ENCODE peak calls at places on chromosome 6, in six cellular contexts. One of them, this sample, is unnamed.

GRCh38 chr6:112144145-112144926 is 56.9 kb downstream of the FAM229B start:
- DNase-seq in iris pigment epithelial cell: no peak
- DNase-seq in CD4-positive, alpha-beta T cell: no peak
- DNase-seq in stomach: no peak
- DNase-seq in NCI-H460: no peak
- DNase-seq in fibroblast of lung: no peak
- DNase-seq in this sample: no peak

GRCh38 chr6:16335176-16335575 is 96.8 kb downstream of the GMPR start:
- DNase-seq in iris pigment epithelial cell: no peak
- DNase-seq in CD4-positive, alpha-beta T cell: no peak
- DNase-seq in stomach: no peak
- DNase-seq in NCI-H460: no peak
- DNase-seq in fibroblast of lung: no peak
- DNase-seq in this sample: no peak

GRCh38 chr6:111727798-111728197 is 122.1 kb upstream of the TRAF3IP2 start:
- DNase-seq in iris pigment epithelial cell: peak; percentile 29
- DNase-seq in CD4-positive, alpha-beta T cell: no peak
- DNase-seq in stomach: no peak
- DNase-seq in NCI-H460: peak; percentile 7
- DNase-seq in fibroblast of lung: peak; percentile 68
- DNase-seq in this sample: no peak

GRCh38 chr6:23890543-23891227 is 235.3 kb upstream of the NRSN1 start:
- DNase-seq in iris pigment epithelial cell: peak; percentile 76
- DNase-seq in CD4-positive, alpha-beta T cell: no peak
- DNase-seq in stomach: no peak
- DNase-seq in NCI-H460: no peak
- DNase-seq in fibroblast of lung: peak; percentile 8
- DNase-seq in this sample: no peak

GRCh38 chr6:111918825-111919224 is 45.6 kb upstream of the FYN start:
- DNase-seq in iris pigment epithelial cell: peak; percentile 53
- DNase-seq in CD4-positive, alpha-beta T cell: no peak
- DNase-seq in stomach: no peak
- DNase-seq in NCI-H460: no peak
- DNase-seq in fibroblast of lung: peak; percentile 60
- DNase-seq in this sample: no peak

GRCh38 chr6:48817714-48818113 is 645.3 kb downstream of the MMUT start:
- DNase-seq in iris pigment epithelial cell: peak; percentile 61
- DNase-seq in CD4-positive, alpha-beta T cell: no peak
- DNase-seq in stomach: no peak
- DNase-seq in NCI-H460: no peak
- DNase-seq in fibroblast of lung: peak; percentile 67
- DNase-seq in this sample: no peak

GRCh38 chr6:90369024-90369519 is 72.4 kb upstream of the BACH2 start:
- DNase-seq in iris pigment epithelial cell: peak; percentile 100
- DNase-seq in CD4-positive, alpha-beta T cell: no peak
- DNase-seq in stomach: peak; percentile 27
- DNase-seq in NCI-H460: peak; percentile 95
- DNase-seq in fibroblast of lung: peak; percentile 100
- DNase-seq in this sample: no peak

GRCh38 chr6:14705841-14706377 is 540.0 kb upstream of the JARID2 start:
- DNase-seq in iris pigment epithelial cell: no peak
- DNase-seq in CD4-positive, alpha-beta T cell: no peak
- DNase-seq in stomach: no peak
- DNase-seq in NCI-H460: no peak
- DNase-seq in fibroblast of lung: peak; percentile 59
- DNase-seq in this sample: no peak

GRCh38 chr6:167870321-167870720 is 43.6 kb downstream of the AFDN start:
- DNase-seq in iris pigment epithelial cell: no peak
- DNase-seq in CD4-positive, alpha-beta T cell: no peak
- DNase-seq in stomach: no peak
- DNase-seq in NCI-H460: no peak
- DNase-seq in fibroblast of lung: no peak
- DNase-seq in this sample: no peak

GRCh38 chr6:85273870-85274269 is 176.0 kb upstream of the NT5E start:
- DNase-seq in iris pigment epithelial cell: peak; percentile 27
- DNase-seq in CD4-positive, alpha-beta T cell: no peak
- DNase-seq in stomach: no peak
- DNase-seq in NCI-H460: no peak
- DNase-seq in fibroblast of lung: no peak
- DNase-seq in this sample: no peak

GRCh38 chr6:169098136-169098535 is 155.5 kb downstream of the THBS2 start:
- DNase-seq in iris pigment epithelial cell: no peak
- DNase-seq in CD4-positive, alpha-beta T cell: no peak
- DNase-seq in stomach: no peak
- DNase-seq in NCI-H460: no peak
- DNase-seq in fibroblast of lung: no peak
- DNase-seq in this sample: no peak

GRCh38 chr6:5151955-5152401 is 66.8 kb downstream of the PPP1R3G start:
- DNase-seq in iris pigment epithelial cell: peak; percentile 80
- DNase-seq in CD4-positive, alpha-beta T cell: no peak
- DNase-seq in stomach: no peak
- DNase-seq in NCI-H460: peak; percentile 5
- DNase-seq in fibroblast of lung: peak; percentile 54
- DNase-seq in this sample: no peak

GRCh38 chr6:1654095-1654494 is 44.4 kb downstream of the FOXC1 start:
- DNase-seq in iris pigment epithelial cell: no peak
- DNase-seq in CD4-positive, alpha-beta T cell: no peak
- DNase-seq in stomach: no peak
- DNase-seq in NCI-H460: no peak
- DNase-seq in fibroblast of lung: no peak
- DNase-seq in this sample: no peak

GRCh38 chr6:37021356-37022129 is 16.1 kb downstream of the FGD2 start:
- DNase-seq in iris pigment epithelial cell: peak; percentile 56
- DNase-seq in CD4-positive, alpha-beta T cell: peak; percentile 75
- DNase-seq in stomach: no peak
- DNase-seq in NCI-H460: no peak
- DNase-seq in fibroblast of lung: peak; percentile 62
- DNase-seq in this sample: no peak

GRCh38 chr6:137728386-137729349 is 138.4 kb upstream of the TNFAIP3 start:
- DNase-seq in iris pigment epithelial cell: peak; percentile 93
- DNase-seq in CD4-positive, alpha-beta T cell: no peak
- DNase-seq in stomach: no peak
- DNase-seq in NCI-H460: no peak
- DNase-seq in fibroblast of lung: peak; percentile 78
- DNase-seq in this sample: no peak

GRCh38 chr6:36912583-36912982 is 26.8 kb downstream of the C6orf89 start:
- DNase-seq in iris pigment epithelial cell: peak; percentile 95
- DNase-seq in CD4-positive, alpha-beta T cell: peak; percentile 67
- DNase-seq in stomach: no peak
- DNase-seq in NCI-H460: no peak
- DNase-seq in fibroblast of lung: peak; percentile 84
- DNase-seq in this sample: no peak